ENCODE peak calls at places on chromosome X, in four cellular contexts. Q is HL-60, U is K562, Y is GM12878. R is an unnamed sample.

GRCh38 chrX:114619874-114620273 is 36.0 kb downstream of the HTR2C start:
- DNase-seq in Q (no peak), U (peak), Y (no peak), R (peak)

GRCh38 chrX:42530027-42530426 is 247.9 kb downstream of the PPP1R2C start:
- DNase-seq in Q (no peak), U (no peak), Y (no peak), R (no peak)

GRCh38 chrX:130652824-130653578 is 250.0 kb downstream of the ENOX2 start:
- DNase-seq in Q (no peak), U (no peak), Y (no peak), R (no peak)

GRCh38 chrX:9745417-9746115 is 20.1 kb downstream of the GPR143 start:
- DNase-seq in Q (no peak), U (no peak), Y (no peak), R (no peak)

GRCh38 chrX:114073926-114074325 is 510.0 kb upstream of the HTR2C start:
- DNase-seq in Q (no peak), U (no peak), Y (no peak), R (no peak)

GRCh38 chrX:107470971-107471370 is 21.5 kb downstream of the FRMPD3 start:
- DNase-seq in Q (no peak), U (no peak), Y (no peak), R (no peak)

GRCh38 chrX:54807524-54808108 is at the start of gene MAGED2:
- DNase-seq in Q (no peak), U (peak), Y (no peak), R (no peak)

GRCh38 chrX:53084863-53085262 is 2.7 kb downstream of the TSPYL2 start:
- DNase-seq in Q (no peak), U (no peak), Y (no peak), R (no peak)

GRCh38 chrX:15245896-15246295 is 24.0 kb downstream of the ASB9 start:
- DNase-seq in Q (no peak), U (no peak), Y (no peak), R (no peak)

GRCh38 chrX:136346506-136346905 is 45.7 kb downstream of the ADGRG4 start:
- DNase-seq in Q (no peak), U (no peak), Y (no peak), R (no peak)

GRCh38 chrX:103276581-103277002 is at the start of gene TCEAL5:
- DNase-seq in Q (no peak), U (no peak), Y (no peak), R (no peak)

GRCh38 chrX:65196758-65197371 is 220.6 kb upstream of the ZC4H2 start:
- DNase-seq in Q (no peak), U (no peak), Y (no peak), R (no peak)

GRCh38 chrX:129663171-129663570 is 8.4 kb upstream of the APLN start:
- DNase-seq in Q (no peak), U (no peak), Y (no peak), R (no peak)

GRCh38 chrX:23736030-23736429 is 7.0 kb downstream of the ACOT9 start:
- DNase-seq in Q (no peak), U (no peak), Y (no peak), R (no peak)

GRCh38 chrX:26511621-26512363 is 295.8 kb downstream of the MAGEB5 start:
- DNase-seq in Q (no peak), U (no peak), Y (no peak), R (no peak)

GRCh38 chrX:150219374-150220185 is 143.5 kb upstream of the MAMLD1 start:
- DNase-seq in Q (no peak), U (no peak), Y (no peak), R (no peak)

GRCh38 chrX:103343105-103343504 is 13.1 kb downstream of the TCEAL7 start:
- DNase-seq in Q (no peak), U (peak), Y (no peak), R (no peak)

GRCh38 chrX:68443155-68443868 is 10.0 kb upstream of the OPHN1 start:
- DNase-seq in Q (no peak), U (no peak), Y (peak), R (no peak)

GRCh38 chrX:51332188-51332942 is at the start of gene NUDT10:
- DNase-seq in Q (no peak), U (no peak), Y (no peak), R (no peak)

GRCh38 chrX:124902953-124903352 is 416.7 kb upstream of the TEX13C start:
- DNase-seq in Q (no peak), U (no peak), Y (no peak), R (no peak)

GRCh38 chrX:22689290-22689689 is 310.5 kb upstream of the DDX53 start:
- DNase-seq in Q (no peak), U (no peak), Y (no peak), R (no peak)

GRCh38 chrX:56572975-56573374 is 9.5 kb downstream of the UBQLN2 start:
- DNase-seq in Q (no peak), U (no peak), Y (no peak), R (no peak)

GRCh38 chrX:71000139-71000538 is 68.0 kb downstream of the SNX12 start:
- DNase-seq in Q (no peak), U (peak), Y (no peak), R (no peak)

GRCh38 chrX:264634-265455 is 16.3 kb upstream of the PLCXD1 start:
- DNase-seq in Q (no peak), U (no peak), Y (no peak), R (no peak)

GRCh38 chrX:8364369-8365141 is 100.1 kb upstream of the VCX3B start:
- DNase-seq in Q (no peak), U (no peak), Y (no peak), R (peak)

GRCh38 chrX:124362072-124362471 is 15.7 kb downstream of the SH2D1A start:
- DNase-seq in Q (no peak), U (no peak), Y (no peak), R (no peak)

GRCh38 chrX:11103006-11103405 is 8.1 kb upstream of the HCCS start:
- DNase-seq in Q (no peak), U (no peak), Y (no peak), R (no peak)
- TF ChIP-seq SPI1 in Q (no peak), U (no peak), Y (no peak), R (no peak)

DNA sequence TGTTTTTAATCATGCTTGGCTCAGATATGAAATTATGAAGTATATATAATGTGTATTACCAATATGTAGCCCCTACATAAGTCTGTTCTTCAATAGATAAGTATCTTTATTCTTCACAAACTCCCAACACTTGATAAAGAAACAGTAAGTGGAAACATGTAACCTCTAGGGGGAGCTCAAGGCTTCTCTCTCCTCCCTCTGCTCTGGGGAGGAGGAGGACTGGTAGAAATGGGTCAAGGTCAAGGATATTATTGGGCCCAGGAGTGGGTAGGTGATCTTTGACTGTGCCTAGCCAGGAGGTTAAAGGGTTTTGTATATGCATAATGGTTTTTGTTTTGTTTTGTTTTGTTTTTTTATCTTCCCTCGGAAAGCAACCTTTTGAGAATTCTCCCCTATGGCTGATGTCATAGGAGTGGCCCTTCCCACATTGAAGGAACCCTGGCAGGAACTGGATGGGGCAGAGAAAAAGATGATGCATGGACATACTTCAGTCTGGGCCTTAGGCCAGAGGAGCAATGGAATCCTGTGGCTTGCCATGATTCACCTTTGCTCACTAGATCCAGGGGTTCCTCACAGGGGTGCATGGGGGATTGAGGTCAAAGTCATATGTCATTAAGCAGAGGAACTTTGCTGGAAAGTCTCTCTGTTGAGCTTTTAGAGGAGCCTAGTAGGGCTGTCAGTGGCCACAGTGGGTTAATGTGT is 460.3 kb downstream of the MID1IP1 start:
- DNase-seq in Q (peak), U (peak), Y (no peak), R (peak)
- TF ChIP-seq SPI1 in Q (no peak), U (no peak), Y (no peak), R (no peak)

GRCh38 chrX:106035064-106035463 is 3.5 kb downstream of the SERPINA7 start:
- DNase-seq in Q (no peak), U (no peak), Y (no peak), R (no peak)
- TF ChIP-seq SPI1 in Q (no peak), U (no peak), Y (no peak), R (no peak)

DNA sequence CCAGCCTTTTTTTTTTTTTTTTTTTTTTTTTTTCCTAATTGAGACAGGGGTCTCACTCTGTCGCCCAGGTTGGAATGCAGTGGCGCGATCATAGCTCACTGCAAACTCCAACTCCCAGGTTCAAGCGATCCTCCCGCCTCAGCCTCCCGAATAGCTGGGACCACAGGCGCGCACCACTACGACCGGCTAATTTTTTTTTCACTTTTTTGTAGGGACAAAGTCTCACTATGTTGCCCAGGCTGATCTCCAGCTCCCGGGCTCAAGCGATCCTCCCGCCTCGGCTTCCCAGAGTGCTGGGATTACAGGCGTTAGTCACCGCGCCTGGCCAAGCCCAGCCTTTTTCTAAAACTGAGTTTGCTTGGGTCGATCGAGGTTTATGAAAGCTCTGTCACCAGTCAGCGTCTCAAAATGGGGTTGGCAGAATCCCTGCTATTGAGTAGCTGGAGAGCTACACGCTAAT is 1.3 kb upstream of the OTUD5 start:
- DNase-seq in Q (no peak), U (no peak), Y (no peak), R (no peak)
- TF ChIP-seq SPI1 in Q (no peak), U (no peak), Y (no peak), R (no peak)

DNA sequence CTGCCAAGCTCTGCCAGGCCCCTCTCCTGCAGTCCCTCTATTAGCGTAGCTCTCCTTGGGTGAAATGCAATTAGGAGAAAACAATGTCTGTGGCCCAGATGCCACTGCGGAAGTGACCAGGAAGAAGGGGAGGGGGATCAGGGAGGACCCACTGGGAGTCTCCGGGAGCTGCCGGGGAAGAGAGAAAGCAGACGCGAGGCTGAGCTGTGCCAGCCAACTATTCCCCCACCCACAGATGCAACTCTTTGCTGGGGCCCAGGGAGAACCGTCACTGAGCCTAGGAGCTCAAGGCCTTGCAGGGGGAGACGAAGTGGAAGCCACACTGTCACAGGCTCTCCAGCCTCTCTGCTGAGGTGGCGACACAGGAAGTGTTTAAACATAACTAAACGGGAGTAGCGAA is 149.2 kb downstream of the BCOR start:
- DNase-seq in Q (no peak), U (no peak), Y (no peak), R (no peak)
- TF ChIP-seq SPI1 in Q (no peak), U (no peak), Y (no peak), R (no peak)

GRCh38 chrX:132692526-132692925 is 203.7 kb upstream of the MBNL3 start:
- DNase-seq in Q (no peak), U (no peak), Y (no peak), R (no peak)
- TF ChIP-seq SPI1 in Q (no peak), U (no peak), Y (no peak), R (no peak)

GRCh38 chrX:154004315-154004714 is 15.4 kb downstream of the IRAK1 start:
- DNase-seq in Q (no peak), U (no peak), Y (no peak), R (no peak)
- TF ChIP-seq SPI1 in Q (no peak), U (no peak), Y (no peak), R (no peak)

GRCh38 chrX:143571521-143571920 is 54.2 kb upstream of the SPANXN3 start:
- DNase-seq in Q (no peak), U (no peak), Y (no peak), R (no peak)
- TF ChIP-seq SPI1 in Q (no peak), U (no peak), Y (no peak), R (no peak)

GRCh38 chrX:48695524-48695875 is 1.0 kb upstream of the SUV39H1 start:
- DNase-seq in Q (no peak), U (no peak), Y (no peak), R (no peak)
- TF ChIP-seq SPI1 in Q (no peak), U (no peak), Y (no peak), R (no peak)